ENCODE peak calls at places on chromosomes 7 and 10, in seven cellular contexts. One of them, this sample, is unnamed.

GRCh38 chr7:127680983-127681382 is 29.0 kb downstream of the SND1 start:
- DNase-seq in T-helper 1 cell: no peak
- DNase-seq in heart left ventricle: no peak
- DNase-seq in HuH-7: no peak
- DNase-seq in smooth muscle cell of the brain vasculature: no peak
- DNase-seq in activated CD4-positive, CD25-positive, alpha-beta regulatory T cell treated with anti-CD3 and anti-CD28 coated beads, Interleukin-2, amount 50 U/mL, for 72 hours: no peak
- DNase-seq in effector CD8-positive, alpha-beta T cell: no peak
- DNase-seq in this sample: no peak

GRCh38 chr7:45219130-45219529 is 61.5 kb downstream of the RAMP3 start:
- DNase-seq in T-helper 1 cell: no peak
- DNase-seq in smooth muscle cell of the brain vasculature: no peak
- DNase-seq in effector CD8-positive, alpha-beta T cell: no peak
- DNase-seq in HuH-7: no peak
- DNase-seq in heart left ventricle: no peak
- DNase-seq in activated CD4-positive, CD25-positive, alpha-beta regulatory T cell treated with anti-CD3 and anti-CD28 coated beads, Interleukin-2, amount 50 U/mL, for 72 hours: no peak
- DNase-seq in this sample: no peak

GRCh38 chr7:2613113-2613925 is 18.5 kb upstream of the TTYH3 start:
- DNase-seq in HuH-7: no peak
- DNase-seq in T-helper 1 cell: no peak
- DNase-seq in effector CD8-positive, alpha-beta T cell: no peak
- DNase-seq in smooth muscle cell of the brain vasculature: no peak
- DNase-seq in heart left ventricle: no peak
- DNase-seq in activated CD4-positive, CD25-positive, alpha-beta regulatory T cell treated with anti-CD3 and anti-CD28 coated beads, Interleukin-2, amount 50 U/mL, for 72 hours: no peak
- DNase-seq in this sample: no peak

GRCh38 chr7:28423112-28423511 is 10.8 kb downstream of the CREB5 start:
- DNase-seq in smooth muscle cell of the brain vasculature: no peak
- DNase-seq in effector CD8-positive, alpha-beta T cell: no peak
- DNase-seq in activated CD4-positive, CD25-positive, alpha-beta regulatory T cell treated with anti-CD3 and anti-CD28 coated beads, Interleukin-2, amount 50 U/mL, for 72 hours: no peak
- DNase-seq in T-helper 1 cell: no peak
- DNase-seq in heart left ventricle: no peak
- DNase-seq in HuH-7: no peak
- DNase-seq in this sample: no peak

GRCh38 chr7:36387437-36388345 is 2.0 kb upstream of the ANLN start:
- DNase-seq in activated CD4-positive, CD25-positive, alpha-beta regulatory T cell treated with anti-CD3 and anti-CD28 coated beads, Interleukin-2, amount 50 U/mL, for 72 hours: no peak
- DNase-seq in smooth muscle cell of the brain vasculature: no peak
- DNase-seq in T-helper 1 cell: no peak
- DNase-seq in effector CD8-positive, alpha-beta T cell: no peak
- DNase-seq in HuH-7: no peak
- DNase-seq in heart left ventricle: no peak
- DNase-seq in this sample: no peak

GRCh38 chr10:86684305-86684704 is 16.0 kb downstream of the LDB3 start:
- DNase-seq in activated CD4-positive, CD25-positive, alpha-beta regulatory T cell treated with anti-CD3 and anti-CD28 coated beads, Interleukin-2, amount 50 U/mL, for 72 hours: no peak
- DNase-seq in HuH-7: peak
- DNase-seq in T-helper 1 cell: no peak
- DNase-seq in smooth muscle cell of the brain vasculature: no peak
- DNase-seq in effector CD8-positive, alpha-beta T cell: no peak
- DNase-seq in heart left ventricle: peak
- DNase-seq in this sample: no peak

GRCh38 chr7:12028508-12028907 is 182.6 kb upstream of the TMEM106B start:
- DNase-seq in HuH-7: no peak
- DNase-seq in T-helper 1 cell: no peak
- DNase-seq in smooth muscle cell of the brain vasculature: no peak
- DNase-seq in activated CD4-positive, CD25-positive, alpha-beta regulatory T cell treated with anti-CD3 and anti-CD28 coated beads, Interleukin-2, amount 50 U/mL, for 72 hours: no peak
- DNase-seq in heart left ventricle: no peak
- DNase-seq in effector CD8-positive, alpha-beta T cell: no peak
- DNase-seq in this sample: no peak

GRCh38 chr10:29918623-29919400 is 140.6 kb downstream of the JCAD start:
- DNase-seq in heart left ventricle: no peak
- DNase-seq in smooth muscle cell of the brain vasculature: no peak
- DNase-seq in activated CD4-positive, CD25-positive, alpha-beta regulatory T cell treated with anti-CD3 and anti-CD28 coated beads, Interleukin-2, amount 50 U/mL, for 72 hours: no peak
- DNase-seq in T-helper 1 cell: no peak
- DNase-seq in HuH-7: no peak
- DNase-seq in effector CD8-positive, alpha-beta T cell: no peak
- DNase-seq in this sample: no peak

GRCh38 chr7:7122033-7122478 is 60.3 kb upstream of the C1GALT1 start:
- DNase-seq in heart left ventricle: no peak
- DNase-seq in effector CD8-positive, alpha-beta T cell: no peak
- DNase-seq in activated CD4-positive, CD25-positive, alpha-beta regulatory T cell treated with anti-CD3 and anti-CD28 coated beads, Interleukin-2, amount 50 U/mL, for 72 hours: no peak
- DNase-seq in smooth muscle cell of the brain vasculature: no peak
- DNase-seq in HuH-7: no peak
- DNase-seq in T-helper 1 cell: no peak
- DNase-seq in this sample: no peak

GRCh38 chr10:59362991-59363390 is 642 bp upstream of the FAM13C start:
- DNase-seq in smooth muscle cell of the brain vasculature: no peak
- DNase-seq in activated CD4-positive, CD25-positive, alpha-beta regulatory T cell treated with anti-CD3 and anti-CD28 coated beads, Interleukin-2, amount 50 U/mL, for 72 hours: no peak
- DNase-seq in heart left ventricle: peak
- DNase-seq in HuH-7: peak
- DNase-seq in T-helper 1 cell: no peak
- DNase-seq in effector CD8-positive, alpha-beta T cell: no peak
- DNase-seq in this sample: no peak

GRCh38 chr7:69213882-69214281 is 384.4 kb upstream of the AUTS2 start:
- DNase-seq in HuH-7: no peak
- DNase-seq in smooth muscle cell of the brain vasculature: no peak
- DNase-seq in T-helper 1 cell: no peak
- DNase-seq in effector CD8-positive, alpha-beta T cell: no peak
- DNase-seq in activated CD4-positive, CD25-positive, alpha-beta regulatory T cell treated with anti-CD3 and anti-CD28 coated beads, Interleukin-2, amount 50 U/mL, for 72 hours: no peak
- DNase-seq in heart left ventricle: no peak
- DNase-seq in this sample: no peak

GRCh38 chr10:74227697-74228424 is 76.8 kb downstream of the ADK start:
- DNase-seq in effector CD8-positive, alpha-beta T cell: no peak
- DNase-seq in heart left ventricle: no peak
- DNase-seq in HuH-7: no peak
- DNase-seq in smooth muscle cell of the brain vasculature: peak
- DNase-seq in activated CD4-positive, CD25-positive, alpha-beta regulatory T cell treated with anti-CD3 and anti-CD28 coated beads, Interleukin-2, amount 50 U/mL, for 72 hours: no peak
- DNase-seq in T-helper 1 cell: peak
- DNase-seq in this sample: no peak

GRCh38 chr10:30176776-30177533 is 117.6 kb upstream of the JCAD start:
- DNase-seq in effector CD8-positive, alpha-beta T cell: no peak
- DNase-seq in HuH-7: no peak
- DNase-seq in smooth muscle cell of the brain vasculature: no peak
- DNase-seq in heart left ventricle: no peak
- DNase-seq in T-helper 1 cell: no peak
- DNase-seq in activated CD4-positive, CD25-positive, alpha-beta regulatory T cell treated with anti-CD3 and anti-CD28 coated beads, Interleukin-2, amount 50 U/mL, for 72 hours: no peak
- DNase-seq in this sample: no peak

GRCh38 chr10:29435809-29436501 is 147.1 kb downstream of the LYZL1 start:
- DNase-seq in activated CD4-positive, CD25-positive, alpha-beta regulatory T cell treated with anti-CD3 and anti-CD28 coated beads, Interleukin-2, amount 50 U/mL, for 72 hours: no peak
- DNase-seq in HuH-7: no peak
- DNase-seq in smooth muscle cell of the brain vasculature: no peak
- DNase-seq in heart left ventricle: no peak
- DNase-seq in effector CD8-positive, alpha-beta T cell: no peak
- DNase-seq in T-helper 1 cell: no peak
- DNase-seq in this sample: no peak

GRCh38 chr10:18097524-18097923 is 42.7 kb upstream of the CACNB2 start:
- DNase-seq in effector CD8-positive, alpha-beta T cell: no peak
- DNase-seq in HuH-7: no peak
- DNase-seq in T-helper 1 cell: no peak
- DNase-seq in activated CD4-positive, CD25-positive, alpha-beta regulatory T cell treated with anti-CD3 and anti-CD28 coated beads, Interleukin-2, amount 50 U/mL, for 72 hours: no peak
- DNase-seq in smooth muscle cell of the brain vasculature: no peak
- DNase-seq in heart left ventricle: no peak
- DNase-seq in this sample: no peak

GRCh38 chr7:157603005-157603404 is 266.2 kb downstream of the DNAJB6 start:
- DNase-seq in effector CD8-positive, alpha-beta T cell: no peak
- DNase-seq in activated CD4-positive, CD25-positive, alpha-beta regulatory T cell treated with anti-CD3 and anti-CD28 coated beads, Interleukin-2, amount 50 U/mL, for 72 hours: no peak
- DNase-seq in T-helper 1 cell: no peak
- DNase-seq in smooth muscle cell of the brain vasculature: no peak
- DNase-seq in heart left ventricle: no peak
- DNase-seq in HuH-7: no peak
- DNase-seq in this sample: no peak

GRCh38 chr7:18548569-18548968 is 53.0 kb downstream of the HDAC9 start:
- DNase-seq in effector CD8-positive, alpha-beta T cell: no peak
- DNase-seq in activated CD4-positive, CD25-positive, alpha-beta regulatory T cell treated with anti-CD3 and anti-CD28 coated beads, Interleukin-2, amount 50 U/mL, for 72 hours: no peak
- DNase-seq in smooth muscle cell of the brain vasculature: no peak
- DNase-seq in T-helper 1 cell: no peak
- DNase-seq in heart left ventricle: no peak
- DNase-seq in HuH-7: no peak
- DNase-seq in this sample: no peak

GRCh38 chr7:150479023-150479716 is 28.7 kb downstream of the GIMAP8 start:
- DNase-seq in effector CD8-positive, alpha-beta T cell: no peak
- DNase-seq in heart left ventricle: no peak
- DNase-seq in HuH-7: no peak
- DNase-seq in T-helper 1 cell: peak
- DNase-seq in smooth muscle cell of the brain vasculature: no peak
- DNase-seq in activated CD4-positive, CD25-positive, alpha-beta regulatory T cell treated with anti-CD3 and anti-CD28 coated beads, Interleukin-2, amount 50 U/mL, for 72 hours: no peak
- DNase-seq in this sample: no peak

GRCh38 chr10:96512524-96512991 is 1.2 kb downstream of the TLL2 start:
- DNase-seq in effector CD8-positive, alpha-beta T cell: no peak
- DNase-seq in activated CD4-positive, CD25-positive, alpha-beta regulatory T cell treated with anti-CD3 and anti-CD28 coated beads, Interleukin-2, amount 50 U/mL, for 72 hours: no peak
- DNase-seq in T-helper 1 cell: peak
- DNase-seq in smooth muscle cell of the brain vasculature: no peak
- DNase-seq in HuH-7: peak
- DNase-seq in heart left ventricle: peak
- DNase-seq in this sample: no peak

GRCh38 chr7:99095698-99096097 is 48.2 kb downstream of the SMURF1 start:
- DNase-seq in HuH-7: no peak
- DNase-seq in activated CD4-positive, CD25-positive, alpha-beta regulatory T cell treated with anti-CD3 and anti-CD28 coated beads, Interleukin-2, amount 50 U/mL, for 72 hours: no peak
- DNase-seq in heart left ventricle: peak
- DNase-seq in T-helper 1 cell: no peak
- DNase-seq in smooth muscle cell of the brain vasculature: no peak
- DNase-seq in effector CD8-positive, alpha-beta T cell: no peak
- DNase-seq in this sample: no peak

GRCh38 chr7:22853674-22854157 is 31.1 kb upstream of the TOMM7 start:
- DNase-seq in heart left ventricle: no peak
- DNase-seq in HuH-7: no peak
- DNase-seq in activated CD4-positive, CD25-positive, alpha-beta regulatory T cell treated with anti-CD3 and anti-CD28 coated beads, Interleukin-2, amount 50 U/mL, for 72 hours: no peak
- DNase-seq in effector CD8-positive, alpha-beta T cell: peak
- DNase-seq in smooth muscle cell of the brain vasculature: no peak
- DNase-seq in T-helper 1 cell: peak
- DNase-seq in this sample: peak

GRCh38 chr10:53619678-53620077 is 847.1 kb upstream of the MBL2 start:
- DNase-seq in HuH-7: no peak
- DNase-seq in effector CD8-positive, alpha-beta T cell: no peak
- DNase-seq in heart left ventricle: no peak
- DNase-seq in activated CD4-positive, CD25-positive, alpha-beta regulatory T cell treated with anti-CD3 and anti-CD28 coated beads, Interleukin-2, amount 50 U/mL, for 72 hours: no peak
- DNase-seq in T-helper 1 cell: no peak
- DNase-seq in smooth muscle cell of the brain vasculature: no peak
- DNase-seq in this sample: no peak

GRCh38 chr10:87092356-87092860 is 2.2 kb downstream of the GLUD1 start:
- DNase-seq in HuH-7: no peak
- DNase-seq in T-helper 1 cell: peak
- DNase-seq in smooth muscle cell of the brain vasculature: no peak
- DNase-seq in heart left ventricle: no peak
- DNase-seq in activated CD4-positive, CD25-positive, alpha-beta regulatory T cell treated with anti-CD3 and anti-CD28 coated beads, Interleukin-2, amount 50 U/mL, for 72 hours: no peak
- DNase-seq in effector CD8-positive, alpha-beta T cell: no peak
- DNase-seq in this sample: no peak

GRCh38 chr10:48574817-48575380 is 30.0 kb downstream of the ARHGAP22 start:
- DNase-seq in activated CD4-positive, CD25-positive, alpha-beta regulatory T cell treated with anti-CD3 and anti-CD28 coated beads, Interleukin-2, amount 50 U/mL, for 72 hours: no peak
- DNase-seq in heart left ventricle: no peak
- DNase-seq in T-helper 1 cell: no peak
- DNase-seq in HuH-7: no peak
- DNase-seq in effector CD8-positive, alpha-beta T cell: no peak
- DNase-seq in smooth muscle cell of the brain vasculature: no peak
- DNase-seq in this sample: no peak

GRCh38 chr10:101995451-101996063 is 60.4 kb downstream of the ARMH3 start:
- DNase-seq in T-helper 1 cell: no peak
- DNase-seq in activated CD4-positive, CD25-positive, alpha-beta regulatory T cell treated with anti-CD3 and anti-CD28 coated beads, Interleukin-2, amount 50 U/mL, for 72 hours: no peak
- DNase-seq in heart left ventricle: no peak
- DNase-seq in smooth muscle cell of the brain vasculature: no peak
- DNase-seq in HuH-7: no peak
- DNase-seq in effector CD8-positive, alpha-beta T cell: no peak
- DNase-seq in this sample: no peak

GRCh38 chr7:116097365-116098009 is 66.9 kb upstream of the TFEC start:
- DNase-seq in smooth muscle cell of the brain vasculature: no peak
- DNase-seq in effector CD8-positive, alpha-beta T cell: no peak
- DNase-seq in activated CD4-positive, CD25-positive, alpha-beta regulatory T cell treated with anti-CD3 and anti-CD28 coated beads, Interleukin-2, amount 50 U/mL, for 72 hours: no peak
- DNase-seq in heart left ventricle: no peak
- DNase-seq in HuH-7: peak
- DNase-seq in T-helper 1 cell: no peak
- DNase-seq in this sample: no peak

GRCh38 chr10:133115981-133116380 is 28.3 kb downstream of the ADGRA1 start:
- DNase-seq in HuH-7: no peak
- DNase-seq in smooth muscle cell of the brain vasculature: no peak
- DNase-seq in effector CD8-positive, alpha-beta T cell: no peak
- DNase-seq in T-helper 1 cell: no peak
- DNase-seq in activated CD4-positive, CD25-positive, alpha-beta regulatory T cell treated with anti-CD3 and anti-CD28 coated beads, Interleukin-2, amount 50 U/mL, for 72 hours: peak
- DNase-seq in heart left ventricle: no peak
- DNase-seq in this sample: peak

This sample was measured in spleen.